ENCODE peak calls at places on chromosome 6, in five cellular contexts. C, R, F, D and E are unnamed samples.

GRCh38 chr6:83008631-83009030 is 57.0 kb downstream of the UBE3D start:
- DNase-seq in D (no peak), C (no peak), F (no peak), R (no peak), E (no peak)

GRCh38 chr6:14119764-14120163 is 2.2 kb downstream of the CD83 start:
- DNase-seq in F (no peak), C (no peak), R (no peak), D (no peak), E (no peak)

GRCh38 chr6:7143161-7143974 is 35.6 kb downstream of the RREB1 start:
- DNase-seq in D (no peak), C (no peak), F (no peak), R (no peak), E (no peak)

GRCh38 chr6:20479075-20479871 is 55.0 kb upstream of the CDKAL1 start:
- DNase-seq in C (no peak), R (no peak), D (no peak), F (no peak), E (no peak)

GRCh38 chr6:89302936-89303335 is 12.2 kb downstream of the GABRR2 start:
- DNase-seq in D (no peak), F (no peak), R (no peak), C (no peak), E (no peak)

GRCh38 chr6:24359640-24360454 is 2.0 kb upstream of the DCDC2 start:
- DNase-seq in R (peak), F (peak), D (peak), C (peak), E (peak)

GRCh38 chr6:73565767-73566485 is 45.1 kb upstream of the EEF1A1 start:
- DNase-seq in D (no peak), C (peak), F (no peak), R (no peak), E (peak)

GRCh38 chr6:131844243-131844841 is 36.5 kb downstream of the ENPP1 start:
- DNase-seq in R (no peak), C (no peak), F (no peak), D (no peak), E (no peak)